ENCODE peak calls at places on chromosomes 7 and 10, in four cellular contexts. N is tibial nerve; Y is CD4-positive, alpha-beta T cell; T is dorsolateral prefrontal cortex. X is an unnamed sample.
A peak's percentile ranks its signal among the peaks of the same experiment; 100 is the strongest.

GRCh38 chr7:84714765-84715164 is 472.1 kb downstream of the SEMA3D start:
- DNase-seq in Y (no peak), T (no peak), N (no peak), X (no peak)

GRCh38 chr7:118734541-118734940 is 510.0 kb downstream of the ANKRD7 start:
- DNase-seq in Y (no peak), T (no peak), N (no peak), X (no peak)

GRCh38 chr10:72061491-72061890 is 26.9 kb downstream of the SPOCK2 start:
- DNase-seq in Y (no peak), T (no peak), N (no peak), X (no peak)

GRCh38 chr7:45971661-45972175 is 50.6 kb upstream of the IGFBP3 start:
- DNase-seq in Y (no peak), T (no peak), N (no peak), X (no peak)

GRCh38 chr7:150450491-150450992 is at the start of gene GIMAP8:
- DNase-seq in N (no peak), T (no peak), Y (peak; percentile 57), X (no peak)

GRCh38 chr7:1920266-1920681 is 250.2 kb downstream of the ELFN1 start:
- DNase-seq in Y (peak; percentile 35), T (no peak), N (no peak), X (no peak)

GRCh38 chr7:17690030-17690429 is 250.3 kb downstream of the SNX13 start:
- DNase-seq in T (no peak), Y (no peak), N (no peak), X (no peak)

GRCh38 chr10:64396105-64396504 is 874.9 kb downstream of the REEP3 start:
- DNase-seq in Y (no peak), N (no peak), T (no peak), X (no peak)

GRCh38 chr10:109274681-109275080 is 648.6 kb downstream of the XPNPEP1 start:
- DNase-seq in T (no peak), Y (no peak), N (no peak), X (no peak)

GRCh38 chr10:73641272-73642060 is at the start of gene MYOZ1:
- DNase-seq in T (no peak), Y (no peak), N (no peak), X (no peak)

GRCh38 chr7:128974241-128974934 is 36.7 kb downstream of the IRF5 start:
- DNase-seq in N (no peak), T (no peak), Y (no peak), X (peak; percentile 34)

GRCh38 chr10:17250736-17251135 is 22.7 kb downstream of the VIM start:
- DNase-seq in T (no peak), Y (no peak), N (no peak), X (no peak)

GRCh38 chr10:15370212-15370740 is 813 bp downstream of the FAM171A1 start:
- DNase-seq in T (no peak), N (no peak), Y (peak; percentile 6), X (no peak)

GRCh38 chr10:132484922-132485321 is 52.7 kb upstream of the INPP5A start:
- DNase-seq in N (no peak), T (no peak), Y (no peak), X (no peak)

GRCh38 chr7:102412548-102412947 is 16.4 kb downstream of the PRKRIP1 start:
- DNase-seq in N (no peak), Y (peak; percentile 49), T (peak; percentile 91), X (no peak)

GRCh38 chr10:88848499-88848898 is 3.1 kb downstream of the ANKRD22 start:
- DNase-seq in T (no peak), N (no peak), Y (no peak), X (no peak)

GRCh38 chr10:93266858-93267257 is 193.2 kb downstream of the CYP26A1 start:
- DNase-seq in N (no peak), Y (no peak), T (no peak), X (no peak)

GRCh38 chr7:138890782-138891445 is 90.3 kb downstream of the KIAA1549 start:
- DNase-seq in T (no peak), N (peak; percentile 30), Y (no peak), X (no peak)

GRCh38 chr10:46247808-46248569 is 38.8 kb upstream of the ANTXRL start:
- DNase-seq in N (no peak), T (no peak), Y (no peak), X (no peak)

GRCh38 chr7:95694334-95694733 is 78.0 kb upstream of the DYNC1I1 start:
- DNase-seq in T (no peak), Y (no peak), N (no peak), X (no peak)

GRCh38 chr7:21967500-21968099 is 21.9 kb upstream of the CDCA7L start:
- DNase-seq in Y (no peak), T (no peak), N (no peak), X (no peak)

GRCh38 chr7:21425290-21425689 is 2.6 kb upstream of the SP4 start:
- DNase-seq in Y (no peak), N (no peak), T (no peak), X (no peak)

GRCh38 chr7:158601090-158601489 is 13.5 kb upstream of the PTPRN2 start:
- DNase-seq in Y (no peak), N (no peak), T (no peak), X (no peak)

GRCh38 chr10:126469692-126470091 is 81.4 kb upstream of the ADAM12 start:
- DNase-seq in N (no peak), Y (no peak), T (no peak), X (no peak)

GRCh38 chr7:40881405-40881926 is 746.7 kb downstream of the SUGCT start:
- DNase-seq in N (no peak), T (no peak), Y (no peak), X (no peak)

GRCh38 chr7:23544913-23545354 is 13.2 kb upstream of the TRA2A start:
- DNase-seq in N (no peak), Y (no peak), T (no peak), X (no peak)

GRCh38 chr7:116257156-116257555 is 46.8 kb downstream of the TES start:
- DNase-seq in N (no peak), Y (no peak), T (no peak), X (no peak)

GRCh38 chr7:146635200-146636032 is 518.8 kb downstream of the CNTNAP2 start:
- DNase-seq in N (no peak), Y (no peak), T (no peak), X (no peak)

GRCh38 chr10:30088178-30088577 is 28.8 kb upstream of the JCAD start:
- DNase-seq in T (no peak), Y (no peak), N (no peak), X (no peak)

GRCh38 chr7:30694774-30695721 is 12.8 kb upstream of the CRHR2 start:
- DNase-seq in Y (no peak), N (no peak), T (no peak), X (no peak)

GRCh38 chr7:25069900-25070443 is 55.1 kb downstream of the CYCS start:
- DNase-seq in N (no peak), T (no peak), Y (no peak), X (peak; percentile 29)

GRCh38 chr7:79786187-79786586 is 332.7 kb upstream of the MAGI2 start:
- DNase-seq in N (no peak), T (no peak), Y (no peak), X (no peak)

GRCh38 chr7:141763797-141764196 is at the start of gene TAS2R3:
- DNase-seq in N (no peak), T (no peak), Y (no peak), X (no peak)

GRCh38 chr10:17387861-17388503 is 66.4 kb downstream of the ST8SIA6 start:
- DNase-seq in N (no peak), Y (no peak), T (no peak), X (no peak)

GRCh38 chr7:92621026-92621540 is 30.9 kb upstream of the FAM133B start:
- DNase-seq in N (no peak), T (peak; percentile 49), Y (peak; percentile 64), X (no peak)

GRCh38 chr10:50373821-50374501 is 122.6 kb upstream of the ASAH2 start:
- DNase-seq in N (no peak), Y (no peak), T (no peak), X (no peak)

GRCh38 chr10:133067152-133068090 is 20.3 kb upstream of the ADGRA1 start:
- DNase-seq in T (no peak), N (no peak), Y (no peak), X (no peak)

GRCh38 chr10:119409906-119410305 is 132.6 kb downstream of the RGS10 start:
- DNase-seq in T (no peak), Y (no peak), N (peak; percentile 66), X (no peak)

GRCh38 chr7:28157311-28157710 is 23.3 kb downstream of the JAZF1 start:
- DNase-seq in T (no peak), N (no peak), Y (no peak), X (no peak)

DNA sequence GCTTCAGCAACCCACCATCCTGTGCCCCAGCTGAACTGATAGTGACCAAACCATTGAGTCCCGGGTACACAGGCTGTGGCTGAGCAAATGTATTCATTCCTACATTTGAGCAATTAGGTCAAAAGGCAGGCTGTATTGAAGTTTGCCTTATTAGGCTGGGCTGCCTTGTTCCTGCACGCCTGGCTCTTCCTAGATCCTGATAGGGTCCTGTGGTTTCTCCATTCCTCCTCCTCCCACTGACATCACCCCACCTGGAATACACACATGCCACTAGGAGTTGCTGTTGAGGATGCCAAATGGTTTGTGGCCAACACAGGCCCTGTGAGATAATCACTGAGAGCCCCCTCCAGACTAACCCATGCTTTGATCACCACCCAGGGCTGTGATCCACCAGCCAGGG is 66.4 kb upstream of the FGFR2 start:
- DNase-seq in T (no peak), N (no peak), Y (no peak), X (no peak)
- TF ChIP-seq CTCF in T (no peak), N (no peak), Y (no peak), X (no peak)

GRCh38 chr10:125000366-125001312 is 58.7 kb downstream of the ZRANB1 start:
- DNase-seq in T (peak; percentile 58), Y (no peak), N (no peak), X (no peak)
- TF ChIP-seq CTCF in T (peak; percentile 60), Y (no peak), N (no peak), X (peak; percentile 33)

DNA sequence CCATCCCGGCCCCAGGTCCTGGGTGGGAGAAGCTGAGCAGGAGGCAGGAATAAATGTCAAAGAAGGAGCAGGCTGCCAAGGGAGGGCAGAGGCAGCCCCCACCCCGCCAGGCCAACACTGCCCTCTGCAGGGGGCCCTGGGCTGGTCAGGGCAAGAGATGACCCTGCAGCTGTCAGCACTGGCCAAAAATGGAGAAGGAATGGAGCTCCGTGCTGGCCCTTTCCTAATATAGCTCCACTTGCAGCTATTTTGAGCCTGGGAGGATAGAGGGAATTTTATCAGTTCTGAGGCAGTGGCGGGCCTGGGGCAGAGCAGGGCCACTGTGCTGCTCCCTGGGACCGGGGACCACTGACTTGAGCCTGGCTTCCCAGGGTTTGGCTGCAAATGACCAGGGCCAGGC is 16.0 kb downstream of the LDB3 start:
- DNase-seq in N (no peak), T (no peak), Y (no peak), X (no peak)
- TF ChIP-seq CTCF in N (peak; percentile 31), T (peak; percentile 73), Y (no peak), X (peak; percentile 49)

GRCh38 chr7:97107192-97107800 is 10.2 kb upstream of the SDHAF3 start:
- DNase-seq in N (no peak), T (no peak), Y (no peak), X (no peak)

GRCh38 chr7:97104719-97105129 is 12.8 kb upstream of the SDHAF3 start:
- DNase-seq in N (peak; percentile 63), Y (peak; percentile 47), T (peak; percentile 61), X (no peak)
- TF ChIP-seq CTCF in N (peak; percentile 84), Y (peak; percentile 64), T (peak; percentile 73), X (peak; percentile 92)